ENCODE peak calls at places on chromosomes 6 and 20, in seven cellular contexts. Y is stomach, V is HepG2, Q is prostate gland, O is Panc1, X is GM23338, E is H1. A is an unnamed sample.

GRCh38 chr6:14108571-14109410 is 8.8 kb upstream of the CD83 start:
- DNase-seq in Y (peak; percentile 49), V (no peak), Q (no peak), O (no peak), X (no peak), E (no peak), A (peak; percentile 96)

GRCh38 chr6:54646069-54646468 is 200.5 kb upstream of the FAM83B start:
- DNase-seq in Y (no peak), V (no peak), Q (no peak), O (no peak), X (no peak), E (no peak), A (no peak)

GRCh38 chr20:4406627-4407026 is 315.1 kb upstream of the PRND start:
- DNase-seq in Y (no peak), V (no peak), Q (no peak), O (no peak), X (no peak), E (no peak), A (no peak)

GRCh38 chr6:45930419-45931059 is 85.1 kb downstream of the CLIC5 start:
- DNase-seq in Y (peak; percentile 71), V (peak; percentile 47), Q (peak; percentile 51), O (peak; percentile 33), X (peak; percentile 73), E (peak; percentile 83), A (no peak)

GRCh38 chr6:19375613-19376012 is 461.6 kb upstream of the ID4 start:
- DNase-seq in Y (no peak), V (no peak), Q (no peak), O (no peak), X (no peak), E (no peak), A (no peak)

GRCh38 chr6:44219053-44219814 is 2.5 kb downstream of the MYMX start:
- DNase-seq in Y (peak; percentile 88), V (peak; percentile 80), Q (peak; percentile 54), O (no peak), X (peak; percentile 97), E (peak; percentile 92), A (peak; percentile 92)

GRCh38 chr20:63295846-63296245 is 2.9 kb downstream of the COL20A1 start:
- DNase-seq in Y (no peak), V (no peak), Q (no peak), O (no peak), X (peak; percentile 48), E (peak; percentile 72), A (peak; percentile 76)

GRCh38 chr6:29907637-29908340 is 34.5 kb upstream of the HLA-A start:
- DNase-seq in Y (no peak), V (peak; percentile 91), Q (no peak), O (no peak), X (no peak), E (no peak), A (no peak)

GRCh38 chr6:90536516-90536915 is 50.4 kb downstream of the MAP3K7 start:
- DNase-seq in Y (no peak), V (no peak), Q (no peak), O (no peak), X (no peak), E (no peak), A (no peak)

GRCh38 chr6:146339716-146340115 is 203.9 kb upstream of the RAB32 start:
- DNase-seq in Y (no peak), V (no peak), Q (no peak), O (peak; percentile 20), X (no peak), E (no peak), A (no peak)

GRCh38 chr20:41080866-41081265 is 52.2 kb downstream of the TOP1 start:
- DNase-seq in Y (no peak), V (no peak), Q (no peak), O (no peak), X (no peak), E (no peak), A (no peak)

GRCh38 chr6:43774776-43775583 is 5.0 kb downstream of the VEGFA start:
- DNase-seq in Y (peak; percentile 87), V (peak; percentile 62), Q (peak; percentile 72), O (no peak), X (peak; percentile 96), E (peak; percentile 85), A (peak; percentile 88)

GRCh38 chr6:133892444-133893323 is 3.8 kb downstream of the TCF21 start:
- DNase-seq in Y (no peak), V (no peak), Q (no peak), O (no peak), X (peak; percentile 59), E (peak; percentile 56), A (peak; percentile 73)

GRCh38 chr6:6004147-6004995 is 2.4 kb downstream of the NRN1 start:
- DNase-seq in Y (no peak), V (no peak), Q (no peak), O (no peak), X (peak; percentile 54), E (peak; percentile 55), A (no peak)

GRCh38 chr6:167317172-167317571 is 7.7 kb upstream of the TTLL2 start:
- DNase-seq in Y (no peak), V (no peak), Q (no peak), O (no peak), X (no peak), E (no peak), A (no peak)

GRCh38 chr6:90375681-90376439 is 79.2 kb upstream of the BACH2 start:
- DNase-seq in Y (no peak), V (no peak), Q (peak; percentile 20), O (no peak), X (no peak), E (no peak), A (no peak)

GRCh38 chr6:137271245-137272183 is 52.3 kb upstream of the IFNGR1 start:
- DNase-seq in Y (no peak), V (peak; percentile 75), Q (peak; percentile 21), O (peak; percentile 42), X (peak; percentile 77), E (no peak), A (no peak)

GRCh38 chr6:36519352-36519751 is 27.9 kb downstream of the STK38 start:
- DNase-seq in Y (no peak), V (no peak), Q (no peak), O (no peak), X (peak; percentile 11), E (no peak), A (no peak)

GRCh38 chr6:43335469-43335868 is 26.8 kb upstream of the CRIP3 start:
- DNase-seq in Y (no peak), V (no peak), Q (no peak), O (no peak), X (no peak), E (no peak), A (no peak)

GRCh38 chr20:52913650-52914387 is 58.3 kb upstream of the TSHZ2 start:
- DNase-seq in Y (no peak), V (peak; percentile 81), Q (no peak), O (no peak), X (no peak), E (no peak), A (no peak)

GRCh38 chr6:1526689-1527088 is 83.0 kb upstream of the FOXC1 start:
- DNase-seq in Y (no peak), V (no peak), Q (no peak), O (no peak), X (no peak), E (no peak), A (no peak)

GRCh38 chr6:27892596-27893058 is 19.6 kb downstream of the OR2B2 start:
- DNase-seq in Y (no peak), V (no peak), Q (no peak), O (no peak), X (no peak), E (no peak), A (peak; percentile 92)

GRCh38 chr20:47238780-47239769 is 117.4 kb downstream of the ZMYND8 start:
- DNase-seq in Y (no peak), V (no peak), Q (no peak), O (no peak), X (peak; percentile 33), E (no peak), A (no peak)
- TF ChIP-seq POLR2AphosphoS5 in Y (no peak), V (no peak), Q (no peak), O (no peak), X (no peak), E (no peak), A (no peak)

GRCh38 chr6:112163295-112164257 is 76.2 kb downstream of the FAM229B start:
- DNase-seq in Y (peak; percentile 83), V (peak; percentile 61), Q (peak; percentile 46), O (peak; percentile 38), X (peak; percentile 81), E (peak; percentile 94), A (peak; percentile 68)
- TF ChIP-seq CTCF in Y (peak; percentile 73), V (peak; percentile 95), Q (peak; percentile 68), O (peak; percentile 100), X (peak; percentile 88), E (peak; percentile 91), A (peak; percentile 68)

DNA sequence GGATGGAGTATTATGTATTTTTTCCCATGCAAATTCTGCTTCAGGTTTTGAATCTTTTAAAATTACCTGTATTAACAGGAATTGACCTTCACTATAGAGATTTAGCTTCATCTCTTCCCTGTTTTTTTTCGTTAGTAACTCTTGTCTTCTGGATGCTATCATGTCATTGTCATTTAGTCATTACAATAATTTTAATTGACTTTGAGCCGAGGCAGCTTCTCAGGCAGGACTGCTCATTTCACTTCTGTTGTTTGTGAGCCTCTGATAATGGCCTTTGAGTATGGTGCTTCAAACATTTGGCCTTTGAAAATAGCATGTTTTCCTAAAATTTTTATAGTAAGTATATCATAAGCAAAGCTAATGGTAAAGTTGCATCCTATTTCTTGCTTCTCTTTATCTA is 375.1 kb upstream of the MMS22L start:
- DNase-seq in Y (no peak), V (no peak), Q (no peak), O (no peak), X (no peak), E (no peak), A (no peak)
- H3K36me3 ChIP-seq in Y (no peaks in the 10 kb centered on the region), V (no peaks in the 10 kb centered on the region), Q (no peaks in the 10 kb centered on the region), O (no peaks in the 10 kb centered on the region), X (no peaks in the 10 kb centered on the region), E (no peaks in the 10 kb centered on the region), A (no peaks in the 10 kb centered on the region)

GRCh38 chr6:117482240-117483003 is at the start of gene DCBLD1:
- DNase-seq in Y (peak; percentile 85), V (peak; percentile 78), Q (peak; percentile 63), O (no peak), X (peak; percentile 86), E (peak; percentile 80), A (peak; percentile 96)
- TF ChIP-seq POLR2AphosphoS5 in Y (peak; percentile 68), V (peak; percentile 16), Q (no peak), O (peak; percentile 66), X (no peak), E (peak; percentile 27), A (peak; percentile 24)

DNA sequence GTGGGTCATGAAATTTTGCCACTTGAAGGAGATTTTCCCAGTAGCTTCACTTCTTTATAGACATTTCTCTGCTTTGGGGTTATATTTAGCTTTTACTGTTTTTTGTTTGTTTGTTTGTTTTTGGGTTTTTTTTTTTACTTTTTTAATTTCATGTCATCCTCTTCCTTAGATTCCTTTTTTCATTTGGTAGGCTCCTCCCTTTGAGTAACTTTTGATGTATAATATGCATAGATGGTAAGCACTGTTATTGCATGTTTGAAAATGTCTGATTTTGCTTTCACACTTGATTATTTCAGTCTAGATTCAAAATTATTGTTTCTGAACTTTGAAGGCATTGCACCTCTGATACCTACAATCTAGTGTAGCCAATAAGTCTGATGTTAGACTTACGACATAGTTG is 37.6 kb downstream of the PLEKHG1 start:
- DNase-seq in Y (no peak), V (no peak), Q (no peak), O (no peak), X (no peak), E (no peak), A (no peak)
- TF ChIP-seq CTCF in Y (no peak), V (no peak), Q (no peak), O (no peak), X (no peak), E (no peak), A (no peak)

A was measured in upper lobe of left lung.